ENCODE peak calls at places on chromosomes 13 and 19, in seven cellular contexts. N is cardiac muscle cell, S is H9, U is Peyer's patch, T is psoas muscle, C is thoracic aorta, I is upper lobe of left lung. Z is an unnamed sample.

GRCh38 chr13:114099918-114100445 is 32.4 kb downstream of the RASA3 start:
- DNase-seq in T (no peak), C (no peak), N (peak; percentile 57), I (peak; percentile 87), U (peak; percentile 42), S (peak; percentile 91), Z (no peak)

GRCh38 chr13:24226762-24227161 is 66.2 kb downstream of the SPATA13 start:
- DNase-seq in T (no peak), I (no peak), N (no peak), U (no peak), C (no peak), S (no peak), Z (no peak)

GRCh38 chr13:34721631-34722144 is 220.4 kb upstream of the NBEA start:
- DNase-seq in S (no peak), U (no peak), T (no peak), C (no peak), N (no peak), I (no peak), Z (no peak)

GRCh38 chr19:43664008-43664407 is 6.0 kb downstream of the PLAUR start:
- DNase-seq in N (no peak), C (no peak), S (no peak), T (no peak), I (no peak), U (no peak), Z (peak; percentile 36)

GRCh38 chr13:67742478-67742877 is 512.3 kb upstream of the PCDH9 start:
- DNase-seq in C (no peak), I (no peak), T (no peak), S (no peak), U (no peak), N (no peak), Z (no peak)

GRCh38 chr13:48210178-48210577 is 22.8 kb upstream of the ITM2B start:
- DNase-seq in U (no peak), N (peak; percentile 65), C (no peak), T (no peak), I (no peak), S (no peak), Z (no peak)

GRCh38 chr19:7873304-7874079 is 698 bp downstream of the PRR36 start:
- DNase-seq in T (no peak), I (peak; percentile 78), C (no peak), U (no peak), S (no peak), N (no peak), Z (no peak)

GRCh38 chr13:53749306-53749705 is 720.7 kb downstream of the OLFM4 start:
- DNase-seq in I (no peak), N (no peak), U (no peak), S (no peak), C (no peak), T (no peak), Z (no peak)

GRCh38 chr19:48632692-48633147 is 4.5 kb downstream of the DBP start:
- DNase-seq in S (no peak), N (no peak), T (no peak), I (no peak), C (no peak), U (no peak), Z (no peak)

GRCh38 chr19:8877854-8878705 is 45.9 kb downstream of the MBD3L1 start:
- DNase-seq in T (no peak), N (no peak), S (no peak), I (no peak), U (no peak), C (no peak), Z (no peak)

GRCh38 chr13:109939105-109939504 is 152.7 kb upstream of the IRS2 start:
- DNase-seq in S (no peak), U (no peak), I (no peak), C (no peak), N (no peak), T (no peak), Z (no peak)

GRCh38 chr19:56834564-56835375 is 5.8 kb downstream of the PEG3 start:
- DNase-seq in I (no peak), U (no peak), C (no peak), N (no peak), T (no peak), S (no peak), Z (no peak)

GRCh38 chr19:51016798-51017683 is 2.5 kb downstream of the KLK10 start:
- DNase-seq in I (peak; percentile 84), U (peak; percentile 69), C (no peak), N (peak; percentile 47), T (no peak), S (peak; percentile 94), Z (no peak)

GRCh38 chr19:6464070-6464873 is at the start of gene CRB3:
- DNase-seq in C (no peak), N (no peak), I (peak; percentile 95), T (peak; percentile 22), S (peak; percentile 98), U (peak; percentile 99), Z (no peak)

GRCh38 chr13:58480011-58480410 is 848.5 kb downstream of the PCDH17 start:
- DNase-seq in I (no peak), S (no peak), T (no peak), N (no peak), U (no peak), C (no peak), Z (no peak)

GRCh38 chr13:44181938-44182337 is 191.7 kb upstream of the SERP2 start:
- DNase-seq in N (no peak), I (no peak), U (no peak), S (no peak), T (no peak), C (no peak), Z (no peak)

GRCh38 chr13:29435125-29435911 is 160.2 kb downstream of the SLC7A1 start:
- DNase-seq in U (no peak), I (no peak), S (no peak), N (peak; percentile 92), T (no peak), C (no peak), Z (no peak)

GRCh38 chr13:43935878-43936277 is 56.2 kb downstream of the LACC1 start:
- DNase-seq in U (no peak), N (peak; percentile 32), S (no peak), T (no peak), I (no peak), C (no peak), Z (no peak)

GRCh38 chr13:52085416-52085815 is 43.5 kb downstream of the NEK5 start:
- DNase-seq in U (no peak), S (no peak), N (peak; percentile 68), I (no peak), C (no peak), T (no peak), Z (no peak)

GRCh38 chr13:20608438-20609020 is 41.6 kb downstream of the IFT88 start:
- DNase-seq in C (no peak), T (no peak), I (no peak), U (no peak), S (no peak), N (peak; percentile 17), Z (no peak)

GRCh38 chr19:10655457-10656312 is 1.5 kb downstream of the ILF3 start:
- DNase-seq in I (no peak), T (no peak), U (no peak), C (no peak), S (no peak), N (peak; percentile 27), Z (no peak)

GRCh38 chr19:49786432-49786831 is 19.6 kb downstream of the AP2A1 start:
- DNase-seq in T (no peak), U (no peak), I (no peak), S (no peak), C (no peak), N (peak; percentile 20), Z (no peak)

GRCh38 chr13:46479286-46479685 is 73.7 kb upstream of the LRCH1 start:
- DNase-seq in S (no peak), C (no peak), I (no peak), U (no peak), N (no peak), T (no peak), Z (no peak)

GRCh38 chr19:50025022-50025793 is at the start of gene VRK3:
- DNase-seq in C (peak; percentile 97), U (peak; percentile 99), N (peak; percentile 100), S (peak; percentile 99), T (peak; percentile 98), I (peak; percentile 99), Z (peak; percentile 98)

GRCh38 chr19:23916991-23917390 is 2.3 kb downstream of the ZNF726 start:
- DNase-seq in U (no peak), S (no peak), T (no peak), I (no peak), N (peak; percentile 2), C (no peak), Z (no peak)

DNA sequence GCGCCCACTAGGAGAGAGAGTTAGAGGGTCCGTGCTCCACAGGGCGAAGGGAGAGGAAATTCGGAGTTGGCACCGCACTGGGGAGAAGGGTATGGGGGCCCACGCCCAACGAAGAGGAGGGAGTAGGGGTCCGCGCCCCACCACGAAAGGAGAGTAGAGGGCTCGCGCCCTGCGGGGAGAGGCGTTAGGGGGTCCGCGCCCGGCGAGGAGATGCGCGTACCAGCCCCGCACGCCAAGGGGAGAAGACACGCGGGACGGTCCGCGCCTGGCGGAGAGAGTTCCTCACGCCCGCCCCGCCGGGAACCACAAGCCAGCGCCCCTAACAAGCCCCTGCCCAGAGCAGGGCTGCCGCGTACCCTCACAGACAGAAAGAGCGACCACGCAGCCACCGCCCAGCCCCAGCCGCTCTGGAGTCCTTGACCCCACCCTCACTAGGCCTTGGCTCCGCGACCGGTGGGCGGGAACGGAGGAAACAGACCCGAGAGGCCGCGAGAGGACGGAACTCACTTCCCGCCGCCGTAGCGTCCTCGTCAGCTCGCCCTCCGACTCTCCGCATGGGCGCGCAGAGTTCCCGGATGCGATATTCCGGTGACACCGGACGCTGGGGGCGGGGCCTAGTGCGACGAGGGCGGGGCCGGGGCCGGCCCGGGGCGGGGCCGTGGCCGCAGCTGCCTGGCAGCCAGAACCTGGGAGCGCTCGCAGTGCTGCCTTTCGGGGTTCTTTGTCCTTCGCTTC is 20.0 kb upstream of the ZSCAN18 start:
- DNase-seq in I (peak; percentile 49), U (no peak), N (no peak), T (no peak), S (no peak), C (no peak), Z (no peak)
- H3K9me3 ChIP-seq in I (peaks cover 97% of the 10 kb centered on the region), U (peaks cover 78% of the 10 kb centered on the region), N (peaks cover 5% of the 10 kb centered on the region), T (peaks cover 49% of the 10 kb centered on the region), S (peaks cover 81% of the 10 kb centered on the region), C (peaks cover 72% of the 10 kb centered on the region), Z (peaks cover 30% of the 10 kb centered on the region)

GRCh38 chr13:95471960-95472359 is 80.6 kb upstream of the CLDN10 start:
- DNase-seq in S (no peak), T (no peak), N (no peak), U (no peak), C (no peak), I (no peak), Z (no peak)
- H3K9me3 ChIP-seq in S (no peaks in the 10 kb centered on the region), T (peaks cover 5% of the 10 kb centered on the region), N (no peaks in the 10 kb centered on the region), U (no peaks in the 10 kb centered on the region), C (no peaks in the 10 kb centered on the region), I (no peaks in the 10 kb centered on the region), Z (no peaks in the 10 kb centered on the region)

GRCh38 chr19:21396893-21397572 is at the start of gene ZNF493:
- DNase-seq in U (peak; percentile 91), I (peak; percentile 85), S (peak; percentile 97), C (peak; percentile 90), T (peak; percentile 93), N (peak; percentile 97), Z (peak; percentile 76)

GRCh38 chr19:21398851-21399250 is 1.9 kb downstream of the ZNF493 start:
- DNase-seq in N (no peak), U (no peak), T (no peak), C (no peak), S (no peak), I (peak; percentile 13), Z (no peak)

GRCh38 chr19:21396121-21396520 is 812 bp upstream of the ZNF493 start:
- DNase-seq in N (no peak), S (no peak), C (no peak), U (no peak), I (no peak), T (no peak), Z (no peak)
- H3K9me3 ChIP-seq in N (no peaks in the 10 kb centered on the region), S (no peaks in the 10 kb centered on the region), C (no peaks in the 10 kb centered on the region), U (no peaks in the 10 kb centered on the region), I (peaks cover 5% of the 10 kb centered on the region), T (no peaks in the 10 kb centered on the region), Z (no peaks in the 10 kb centered on the region)

GRCh38 chr19:37251308-37252229 is 33.6 kb downstream of the ZNF383 start:
- DNase-seq in N (peak; percentile 98), T (peak; percentile 77), I (peak; percentile 90), U (peak; percentile 62), S (no peak), C (peak; percentile 11), Z (no peak)
- H3K9me3 ChIP-seq in N (peaks cover 3% of the 10 kb centered on the region), T (peaks cover 84% of the 10 kb centered on the region), I (peaks cover 72% of the 10 kb centered on the region), U (peaks cover 59% of the 10 kb centered on the region), S (peaks cover 53% of the 10 kb centered on the region), C (peaks cover 62% of the 10 kb centered on the region), Z (peaks cover 24% of the 10 kb centered on the region)